ENCODE peak calls at places on chromosomes 12 and 14, in six cellular contexts. Z is aorta; R is RWPE2; L is foreskin keratinocyte; J is tibial nerve; V is CD4-positive, CD25-positive, alpha-beta regulatory T cell. X is an unnamed sample.

GRCh38 chr14:34007902-34008301 is 57.0 kb upstream of the EGLN3 start:
- DNase-seq in R (no peak), L (no peak), J (no peak), V (no peak), Z (no peak), X (no peak)

GRCh38 chr14:57875296-57875695 is 9.4 kb upstream of the SLC35F4 start:
- DNase-seq in J (no peak), L (no peak), V (no peak), R (no peak), Z (no peak), X (no peak)

GRCh38 chr12:110577717-110578521 is 5.2 kb downstream of the PPTC7 start:
- DNase-seq in Z (no peak), J (no peak), R (no peak), V (no peak), L (peak; percentile 98), X (no peak)

GRCh38 chr14:33493329-33493728 is 457.5 kb downstream of the EGLN3 start:
- DNase-seq in Z (no peak), R (no peak), V (no peak), J (no peak), L (no peak), X (no peak)

GRCh38 chr14:52012635-52013034 is 23.3 kb downstream of the RTRAF start:
- DNase-seq in J (no peak), R (no peak), V (no peak), Z (no peak), L (no peak), X (peak; percentile 61)

GRCh38 chr12:124720019-124720686 is 143.5 kb downstream of the SCARB1 start:
- DNase-seq in L (peak; percentile 84), J (no peak), V (no peak), Z (no peak), R (no peak), X (no peak)

GRCh38 chr14:62313228-62313627 is 551.0 kb downstream of the SNAPC1 start:
- DNase-seq in R (no peak), L (no peak), V (no peak), Z (no peak), J (no peak), X (no peak)

GRCh38 chr14:65251213-65251612 is 148.9 kb upstream of the MAX start:
- DNase-seq in J (peak; percentile 25), Z (no peak), V (no peak), R (no peak), L (peak; percentile 73), X (no peak)

GRCh38 chr14:92676031-92676430 is 72.4 kb downstream of the LGMN start:
- DNase-seq in J (no peak), L (no peak), V (no peak), R (no peak), Z (peak; percentile 61), X (no peak)

GRCh38 chr12:39685854-39686608 is 66.4 kb upstream of the ABCD2 start:
- DNase-seq in J (no peak), R (no peak), Z (no peak), L (no peak), V (no peak), X (no peak)

GRCh38 chr14:23605931-23606585 is 27.5 kb upstream of the JPH4 start:
- DNase-seq in Z (no peak), J (no peak), V (no peak), R (no peak), L (no peak), X (no peak)

GRCh38 chr14:23951590-23952143 is 1.9 kb upstream of the DHRS4 start:
- DNase-seq in Z (no peak), V (no peak), J (no peak), R (no peak), L (no peak), X (no peak)

GRCh38 chr14:34355584-34356266 is 106.3 kb downstream of the SPTSSA start:
- DNase-seq in L (peak; percentile 94), J (peak; percentile 34), V (no peak), Z (no peak), R (no peak), X (peak; percentile 25)

GRCh38 chr14:32033516-32033915 is 43.6 kb upstream of the ARHGAP5 start:
- DNase-seq in L (no peak), V (no peak), R (no peak), Z (no peak), J (no peak), X (no peak)

GRCh38 chr14:52155656-52156213 is 86.9 kb upstream of the NID2 start:
- DNase-seq in Z (no peak), L (no peak), V (no peak), J (no peak), R (no peak), X (no peak)

GRCh38 chr12:13234045-13234641 is 37.6 kb downstream of the EMP1 start:
- DNase-seq in L (peak; percentile 54), V (no peak), R (no peak), J (peak; percentile 96), Z (no peak), X (no peak)

GRCh38 chr14:59297070-59297766 is 108.8 kb downstream of the DAAM1 start:
- DNase-seq in V (no peak), Z (no peak), J (no peak), L (no peak), R (no peak), X (no peak)

GRCh38 chr12:124822218-124822617 is 41.4 kb downstream of the SCARB1 start:
- DNase-seq in V (no peak), R (no peak), L (no peak), J (no peak), Z (no peak), X (no peak)

GRCh38 chr14:105854600-105855245 is 328.3 kb downstream of the TMEM121 start:
- DNase-seq in Z (no peak), J (no peak), L (no peak), V (no peak), R (peak; percentile 58), X (no peak)

GRCh38 chr12:112686373-112686772 is 105.2 kb upstream of the RPH3A start:
- DNase-seq in V (no peak), Z (no peak), J (no peak), L (peak; percentile 79), R (no peak), X (no peak)

GRCh38 chr12:82504411-82504810 is 146.1 kb downstream of the METTL25 start:
- DNase-seq in J (no peak), V (no peak), L (no peak), R (no peak), Z (no peak), X (no peak)

GRCh38 chr14:105470812-105471771 is 3.5 kb upstream of the CRIP2 start:
- DNase-seq in J (no peak), V (no peak), Z (no peak), R (no peak), L (no peak), X (peak; percentile 82)

GRCh38 chr12:132407525-132407924 is 78.1 kb upstream of the GALNT9 start:
- DNase-seq in V (no peak), R (no peak), J (no peak), Z (no peak), L (no peak), X (no peak)

DNA sequence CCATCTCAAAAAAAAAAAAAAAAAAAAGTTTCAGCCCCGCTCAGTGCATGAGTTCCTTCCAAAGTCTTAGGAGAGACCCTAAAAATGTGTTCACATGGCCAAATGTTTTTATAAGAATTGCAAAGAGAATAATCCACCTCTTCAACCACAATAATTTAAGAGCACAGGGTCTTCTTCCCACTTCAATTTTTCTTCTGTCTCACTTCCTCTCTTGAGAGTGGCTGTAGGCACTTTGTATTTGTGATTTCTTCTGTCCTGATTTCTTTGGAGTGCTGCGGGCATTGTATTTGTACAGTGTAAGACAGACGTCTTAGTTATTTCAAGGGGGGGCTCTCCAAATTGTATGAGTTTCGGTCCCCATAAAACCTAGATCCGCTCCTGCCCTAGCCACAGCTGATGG is 58.3 kb downstream of the C12orf56 start:
- DNase-seq in J (no peak), R (no peak), V (no peak), L (no peak), Z (no peak), X (no peak)
- H3K27ac ChIP-seq in J (no peak overlapping the region), R (no peak overlapping the region), V (no peak overlapping the region), L (no peak overlapping the region), Z (no peak overlapping the region), X (no peak overlapping the region)

DNA sequence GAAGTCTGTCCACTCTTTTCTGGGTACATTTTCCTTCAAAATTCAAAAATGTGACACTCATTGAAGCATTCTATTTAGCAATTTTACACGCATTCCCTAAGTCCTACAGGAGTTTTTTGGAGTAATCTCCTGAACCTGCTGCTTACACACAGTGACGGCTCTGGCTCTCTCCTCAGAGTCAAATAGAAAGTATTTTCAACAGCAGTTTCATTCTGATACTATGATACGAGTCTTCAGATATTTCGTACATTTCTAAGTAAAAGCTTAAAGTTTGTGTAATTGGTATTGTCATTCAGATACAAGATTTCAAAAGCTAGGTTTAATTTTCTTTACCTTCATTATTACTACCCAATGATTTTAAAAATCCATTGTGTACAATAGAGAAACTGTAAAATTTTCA is 36.4 kb downstream of the PIWIL1 start:
- DNase-seq in L (no peak), J (no peak), Z (no peak), V (no peak), R (no peak), X (no peak)
- H3K27me3 ChIP-seq in L (peaks cover 7% of the 10 kb centered on the region), J (no peaks in the 10 kb centered on the region), Z (peaks cover 2% of the 10 kb centered on the region), V (no peaks in the 10 kb centered on the region), R (no peaks in the 10 kb centered on the region), X (no peaks in the 10 kb centered on the region)

GRCh38 chr14:68295316-68295816 is 475.8 kb downstream of the RAD51B start:
- DNase-seq in V (no peak), Z (no peak), L (no peak), J (no peak), R (no peak), X (peak; percentile 49)

GRCh38 chr14:68297011-68297410 is 477.4 kb downstream of the RAD51B start:
- DNase-seq in J (no peak), L (no peak), R (no peak), V (no peak), Z (no peak), X (no peak)

GRCh38 chr14:68293404-68293803 is 473.8 kb downstream of the RAD51B start:
- DNase-seq in V (no peak), L (no peak), R (no peak), Z (no peak), J (no peak), X (no peak)

GRCh38 chr14:68300608-68301007 is 481.0 kb downstream of the RAD51B start:
- DNase-seq in J (no peak), V (no peak), R (no peak), L (no peak), Z (no peak), X (no peak)

GRCh38 chr14:68297871-68298468 is 478.4 kb downstream of the RAD51B start:
- DNase-seq in J (no peak), Z (no peak), V (no peak), L (no peak), R (no peak), X (no peak)
- H3K27ac ChIP-seq in J (no peak overlapping the region), Z (no peak overlapping the region), V (no peak overlapping the region), L (no peak overlapping the region), R (no peak overlapping the region), X (no peak overlapping the region)

GRCh38 chr12:31727197-31727596 is 1.6 kb downstream of the AMN1 start:
- DNase-seq in L (no peak), J (no peak), V (no peak), Z (no peak), R (no peak), X (no peak)

GRCh38 chr12:31728289-31728916 is 418 bp downstream of the AMN1 start:
- DNase-seq in R (no peak), L (peak; percentile 48), V (no peak), J (peak; percentile 42), Z (no peak), X (no peak)

GRCh38 chr12:31724597-31724996 is 4.2 kb downstream of the AMN1 start:
- DNase-seq in R (no peak), Z (no peak), J (no peak), L (no peak), V (no peak), X (no peak)

GRCh38 chr12:31726575-31726974 is 2.2 kb downstream of the AMN1 start:
- DNase-seq in R (no peak), Z (no peak), J (no peak), L (no peak), V (no peak), X (no peak)

GRCh38 chr12:31722580-31722979 is 6.2 kb downstream of the AMN1 start:
- DNase-seq in J (no peak), R (no peak), L (no peak), Z (no peak), V (no peak), X (no peak)
- H3K27me3 ChIP-seq in J (no peaks in the 10 kb centered on the region), R (no peaks in the 10 kb centered on the region), L (no peaks in the 10 kb centered on the region), Z (no peaks in the 10 kb centered on the region), V (no peaks in the 10 kb centered on the region), X (no peaks in the 10 kb centered on the region)